ENCODE peak calls at places on chromosomes 13 and 19, in five cellular contexts. W is neural crest cell, X is ELR, P is transverse colon, D is endothelial cell. O is an unnamed sample.

GRCh38 chr19:29089315-29089855 is 123.6 kb downstream of the UQCRFS1 start:
- DNase-seq in W (no peak), D (no peak), P (no peak), X (no peak), O (no peak)

GRCh38 chr13:34577051-34577450 is 365.0 kb upstream of the NBEA start:
- DNase-seq in P (no peak), W (no peak), D (no peak), X (peak; percentile 31), O (no peak)

GRCh38 chr13:65553328-65553727 is 1676.8 kb downstream of the PCDH9 start:
- DNase-seq in W (no peak), X (no peak), P (no peak), D (no peak), O (no peak)

GRCh38 chr19:46383171-46383815 is 30.1 kb downstream of the CCDC8 start:
- DNase-seq in P (no peak), X (no peak), W (no peak), D (no peak), O (no peak)

GRCh38 chr19:46898731-46899130 is 37.9 kb downstream of the ARHGAP35 start:
- DNase-seq in W (no peak), X (peak; percentile 38), D (peak; percentile 4), P (no peak), O (no peak)

GRCh38 chr19:5975388-5975728 is 2.6 kb downstream of the RANBP3 start:
- DNase-seq in P (no peak), D (no peak), W (no peak), X (no peak), O (no peak)

GRCh38 chr19:43560687-43561086 is 14.6 kb downstream of the XRCC1 start:
- DNase-seq in P (no peak), X (peak; percentile 78), D (no peak), W (no peak), O (no peak)

GRCh38 chr13:40503026-40503425 is 163.4 kb downstream of the FOXO1 start:
- DNase-seq in X (no peak), D (no peak), W (no peak), P (no peak), O (no peak)

GRCh38 chr19:49591731-49592485 is 926 bp downstream of the PRR12 start:
- DNase-seq in P (peak; percentile 50), D (peak; percentile 40), W (peak; percentile 22), X (peak; percentile 63), O (no peak)

GRCh38 chr19:2426661-2427322 is 594 bp downstream of the TIMM13 start:
- DNase-seq in X (peak; percentile 63), D (peak; percentile 50), W (peak; percentile 50), P (peak; percentile 53), O (no peak)